ENCODE peak calls at places on chromosomes 6 and 20, in seven cellular contexts. One of them, this sample, is unnamed.

GRCh38 chr20:59765599-59766177 is 161.3 kb downstream of the PHACTR3 start:
- DNase-seq in sigmoid colon: no peak
- DNase-seq in omental fat pad: no peak
- DNase-seq in transverse colon: no peak
- DNase-seq in MM.1S: peak; percentile 47
- DNase-seq in A673: peak; percentile 24
- DNase-seq in keratinocyte: no peak
- DNase-seq in this sample: no peak

GRCh38 chr6:39083111-39083702 is 31.8 kb downstream of the SAYSD1 start:
- DNase-seq in sigmoid colon: no peak
- DNase-seq in omental fat pad: no peak
- DNase-seq in transverse colon: no peak
- DNase-seq in MM.1S: no peak
- DNase-seq in A673: no peak
- DNase-seq in keratinocyte: no peak
- DNase-seq in this sample: peak; percentile 13

GRCh38 chr6:134005824-134006223 is 46.6 kb downstream of the SLC2A12 start:
- DNase-seq in sigmoid colon: no peak
- DNase-seq in omental fat pad: no peak
- DNase-seq in transverse colon: no peak
- DNase-seq in MM.1S: no peak
- DNase-seq in A673: no peak
- DNase-seq in keratinocyte: no peak
- DNase-seq in this sample: no peak

GRCh38 chr6:25769983-25770382 is 15.4 kb downstream of the SLC17A4 start:
- DNase-seq in sigmoid colon: no peak
- DNase-seq in omental fat pad: no peak
- DNase-seq in transverse colon: no peak
- DNase-seq in MM.1S: no peak
- DNase-seq in A673: no peak
- DNase-seq in keratinocyte: no peak
- DNase-seq in this sample: no peak

GRCh38 chr6:78605909-78606446 is 261.4 kb upstream of the IRAK1BP1 start:
- DNase-seq in sigmoid colon: no peak
- DNase-seq in omental fat pad: no peak
- DNase-seq in transverse colon: no peak
- DNase-seq in MM.1S: no peak
- DNase-seq in A673: no peak
- DNase-seq in keratinocyte: no peak
- DNase-seq in this sample: no peak

GRCh38 chr6:122372647-122373046 is 26.8 kb upstream of the HSF2 start:
- DNase-seq in sigmoid colon: no peak
- DNase-seq in omental fat pad: no peak
- DNase-seq in transverse colon: no peak
- DNase-seq in MM.1S: no peak
- DNase-seq in A673: peak; percentile 52
- DNase-seq in keratinocyte: no peak
- DNase-seq in this sample: no peak

GRCh38 chr20:2323051-2323450 is 27.2 kb downstream of the TGM3 start:
- DNase-seq in sigmoid colon: no peak
- DNase-seq in omental fat pad: no peak
- DNase-seq in transverse colon: no peak
- DNase-seq in MM.1S: no peak
- DNase-seq in A673: no peak
- DNase-seq in keratinocyte: no peak
- DNase-seq in this sample: no peak

GRCh38 chr20:32707691-32708581 is 34.2 kb upstream of the C20orf203 start:
- DNase-seq in sigmoid colon: no peak
- DNase-seq in omental fat pad: no peak
- DNase-seq in transverse colon: no peak
- DNase-seq in MM.1S: no peak
- DNase-seq in A673: no peak
- DNase-seq in keratinocyte: no peak
- DNase-seq in this sample: no peak

GRCh38 chr6:55397986-55398385 is 70.7 kb downstream of the GFRAL start:
- DNase-seq in sigmoid colon: no peak
- DNase-seq in omental fat pad: no peak
- DNase-seq in transverse colon: no peak
- DNase-seq in MM.1S: no peak
- DNase-seq in A673: no peak
- DNase-seq in keratinocyte: no peak
- DNase-seq in this sample: no peak

GRCh38 chr20:584375-585301 is 25.5 kb downstream of the TCF15 start:
- DNase-seq in sigmoid colon: peak; percentile 19
- DNase-seq in omental fat pad: no peak
- DNase-seq in transverse colon: no peak
- DNase-seq in MM.1S: peak; percentile 37
- DNase-seq in A673: no peak
- DNase-seq in keratinocyte: no peak
- DNase-seq in this sample: no peak

GRCh38 chr6:163782436-163783003 is 368.0 kb downstream of the QKI start:
- DNase-seq in sigmoid colon: no peak
- DNase-seq in omental fat pad: no peak
- DNase-seq in transverse colon: no peak
- DNase-seq in MM.1S: no peak
- DNase-seq in A673: no peak
- DNase-seq in keratinocyte: no peak
- DNase-seq in this sample: no peak

GRCh38 chr6:90326404-90327057 is 29.9 kb upstream of the BACH2 start:
- DNase-seq in sigmoid colon: no peak
- DNase-seq in omental fat pad: no peak
- DNase-seq in transverse colon: no peak
- DNase-seq in MM.1S: no peak
- DNase-seq in A673: no peak
- DNase-seq in keratinocyte: no peak
- DNase-seq in this sample: no peak

GRCh38 chr20:61257596-61257995 is 5.5 kb downstream of the CDH4 start:
- DNase-seq in sigmoid colon: no peak
- DNase-seq in omental fat pad: no peak
- DNase-seq in transverse colon: no peak
- DNase-seq in MM.1S: no peak
- DNase-seq in A673: no peak
- DNase-seq in keratinocyte: no peak
- DNase-seq in this sample: no peak

GRCh38 chr6:28648878-28649375 is 123.2 kb downstream of the GPX5 start:
- DNase-seq in sigmoid colon: no peak
- DNase-seq in omental fat pad: no peak
- DNase-seq in transverse colon: no peak
- DNase-seq in MM.1S: no peak
- DNase-seq in A673: peak; percentile 47
- DNase-seq in keratinocyte: no peak
- DNase-seq in this sample: no peak

GRCh38 chr6:48915591-48915990 is 547.5 kb downstream of the MMUT start:
- DNase-seq in sigmoid colon: no peak
- DNase-seq in omental fat pad: no peak
- DNase-seq in transverse colon: no peak
- DNase-seq in MM.1S: no peak
- DNase-seq in A673: no peak
- DNase-seq in keratinocyte: no peak
- DNase-seq in this sample: no peak

GRCh38 chr6:16688984-16689636 is 72.2 kb downstream of the ATXN1 start:
- DNase-seq in sigmoid colon: no peak
- DNase-seq in omental fat pad: no peak
- DNase-seq in transverse colon: no peak
- DNase-seq in MM.1S: no peak
- DNase-seq in A673: no peak
- DNase-seq in keratinocyte: no peak
- DNase-seq in this sample: no peak

GRCh38 chr6:12608016-12608860 is 108.3 kb upstream of the PHACTR1 start:
- DNase-seq in sigmoid colon: no peak
- DNase-seq in omental fat pad: no peak
- DNase-seq in transverse colon: no peak
- DNase-seq in MM.1S: peak; percentile 76
- DNase-seq in A673: peak; percentile 24
- DNase-seq in keratinocyte: peak; percentile 26
- DNase-seq in this sample: no peak

GRCh38 chr6:47655719-47656595 is 42.4 kb upstream of the ADGRF4 start:
- DNase-seq in sigmoid colon: no peak
- DNase-seq in omental fat pad: no peak
- DNase-seq in transverse colon: peak; percentile 50
- DNase-seq in MM.1S: no peak
- DNase-seq in A673: peak; percentile 63
- DNase-seq in keratinocyte: peak; percentile 75
- DNase-seq in this sample: no peak

GRCh38 chr6:63572733-63573139 is 456 bp downstream of the LOC128125822 start:
- DNase-seq in sigmoid colon: no peak
- DNase-seq in omental fat pad: no peak
- DNase-seq in transverse colon: no peak
- DNase-seq in MM.1S: no peak
- DNase-seq in A673: no peak
- DNase-seq in keratinocyte: no peak
- DNase-seq in this sample: no peak

GRCh38 chr6:63573899-63574553 is 1.7 kb downstream of the LOC128125822 start:
- DNase-seq in sigmoid colon: no peak
- DNase-seq in omental fat pad: no peak
- DNase-seq in transverse colon: peak; percentile 57
- DNase-seq in MM.1S: peak; percentile 59
- DNase-seq in A673: peak; percentile 85
- DNase-seq in keratinocyte: no peak
- DNase-seq in this sample: no peak

GRCh38 chr6:63576147-63576772 is 4.0 kb downstream of the LOC128125822 start:
- DNase-seq in sigmoid colon: no peak
- DNase-seq in omental fat pad: no peak
- DNase-seq in transverse colon: no peak
- DNase-seq in MM.1S: no peak
- DNase-seq in A673: no peak
- DNase-seq in keratinocyte: no peak
- DNase-seq in this sample: no peak

GRCh38 chr6:63573140-63573898 is 1.0 kb downstream of the LOC128125822 start:
- DNase-seq in sigmoid colon: peak; percentile 88
- DNase-seq in omental fat pad: peak; percentile 52
- DNase-seq in transverse colon: peak; percentile 93
- DNase-seq in MM.1S: peak; percentile 86
- DNase-seq in A673: peak; percentile 72
- DNase-seq in keratinocyte: no peak
- DNase-seq in this sample: peak; percentile 70

GRCh38 chr6:63574554-63574900 is 2.2 kb downstream of the LOC128125822 start:
- DNase-seq in sigmoid colon: no peak
- DNase-seq in omental fat pad: no peak
- DNase-seq in transverse colon: no peak
- DNase-seq in MM.1S: no peak
- DNase-seq in A673: no peak
- DNase-seq in keratinocyte: no peak
- DNase-seq in this sample: no peak
- TF ChIP-seq CTCF in sigmoid colon: no peak
- TF ChIP-seq CTCF in omental fat pad: no peak
- TF ChIP-seq CTCF in transverse colon: no peak
- TF ChIP-seq CTCF in MM.1S: no peak
- TF ChIP-seq CTCF in A673: no peak
- TF ChIP-seq CTCF in keratinocyte: no peak
- TF ChIP-seq CTCF in this sample: no peak

GRCh38 chr6:6624269-6624668 is 35.7 kb downstream of the LY86 start:
- DNase-seq in sigmoid colon: no peak
- DNase-seq in omental fat pad: no peak
- DNase-seq in transverse colon: no peak
- DNase-seq in MM.1S: no peak
- DNase-seq in A673: no peak
- DNase-seq in keratinocyte: no peak
- DNase-seq in this sample: no peak
- TF ChIP-seq CTCF in sigmoid colon: no peak
- TF ChIP-seq CTCF in omental fat pad: no peak
- TF ChIP-seq CTCF in transverse colon: no peak
- TF ChIP-seq CTCF in MM.1S: no peak
- TF ChIP-seq CTCF in A673: no peak
- TF ChIP-seq CTCF in keratinocyte: no peak
- TF ChIP-seq CTCF in this sample: no peak

DNA sequence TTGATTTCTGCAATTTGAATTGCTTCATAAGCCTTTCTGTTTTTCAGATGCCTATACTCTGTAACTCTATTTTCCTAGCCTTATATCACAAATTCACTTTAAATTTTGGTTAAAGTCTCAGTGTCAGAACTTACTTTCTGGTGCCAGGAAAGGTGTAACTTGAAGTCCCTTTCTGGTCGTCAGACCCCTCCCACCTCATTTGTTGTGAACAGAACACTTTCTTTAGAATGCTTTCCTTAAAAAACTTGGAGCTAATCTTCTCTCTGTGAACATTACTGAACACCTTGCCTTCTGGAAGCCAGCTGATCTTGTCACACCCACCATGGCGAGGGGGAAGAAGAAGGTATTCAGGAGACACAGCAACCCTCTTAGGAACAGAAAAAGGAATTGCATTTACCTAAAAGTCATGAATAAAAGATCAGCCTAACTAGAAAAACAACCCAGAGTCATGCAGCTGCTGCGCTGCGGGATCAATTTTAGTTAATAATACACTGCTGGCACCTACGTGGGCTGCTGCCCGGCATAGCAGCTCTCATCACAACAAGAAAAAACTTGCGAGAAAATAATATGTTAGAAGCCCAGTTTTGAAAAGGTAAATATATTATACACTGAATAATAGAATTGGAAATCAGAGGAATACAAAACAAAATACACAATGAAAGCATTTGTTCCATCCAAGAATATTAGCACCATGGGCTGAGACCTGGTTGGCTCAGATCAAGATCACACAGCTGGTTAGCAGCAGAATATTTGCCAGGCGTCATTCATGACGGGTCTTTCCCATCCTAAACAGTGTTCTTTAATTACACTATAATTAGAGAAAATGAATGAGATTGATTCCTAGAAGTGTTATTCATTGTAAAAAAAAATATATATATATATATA is 5.7 kb upstream of the FAM217A start:
- DNase-seq in sigmoid colon: no peak
- DNase-seq in omental fat pad: no peak
- DNase-seq in transverse colon: no peak
- DNase-seq in MM.1S: no peak
- DNase-seq in A673: no peak
- DNase-seq in keratinocyte: no peak
- DNase-seq in this sample: no peak
- TF ChIP-seq CTCF in sigmoid colon: no peak
- TF ChIP-seq CTCF in omental fat pad: no peak
- TF ChIP-seq CTCF in transverse colon: no peak
- TF ChIP-seq CTCF in MM.1S: no peak
- TF ChIP-seq CTCF in A673: no peak
- TF ChIP-seq CTCF in keratinocyte: no peak
- TF ChIP-seq CTCF in this sample: no peak

GRCh38 chr6:129748901-129749748 is 39.1 kb upstream of the ARHGAP18 start:
- DNase-seq in sigmoid colon: no peak
- DNase-seq in omental fat pad: no peak
- DNase-seq in transverse colon: no peak
- DNase-seq in MM.1S: peak; percentile 53
- DNase-seq in A673: peak; percentile 49
- DNase-seq in keratinocyte: peak; percentile 73
- DNase-seq in this sample: no peak

GRCh38 chr6:129747588-129748112 is 37.7 kb upstream of the ARHGAP18 start:
- DNase-seq in sigmoid colon: no peak
- DNase-seq in omental fat pad: no peak
- DNase-seq in transverse colon: no peak
- DNase-seq in MM.1S: no peak
- DNase-seq in A673: no peak
- DNase-seq in keratinocyte: no peak
- DNase-seq in this sample: no peak

GRCh38 chr6:129749749-129750120 is 39.8 kb upstream of the ARHGAP18 start:
- DNase-seq in sigmoid colon: no peak
- DNase-seq in omental fat pad: no peak
- DNase-seq in transverse colon: no peak
- DNase-seq in MM.1S: peak; percentile 52
- DNase-seq in A673: peak; percentile 77
- DNase-seq in keratinocyte: peak; percentile 46
- DNase-seq in this sample: no peak

GRCh38 chr6:129750390-129750789 is 40.4 kb upstream of the ARHGAP18 start:
- DNase-seq in sigmoid colon: no peak
- DNase-seq in omental fat pad: no peak
- DNase-seq in transverse colon: no peak
- DNase-seq in MM.1S: no peak
- DNase-seq in A673: peak; percentile 55
- DNase-seq in keratinocyte: no peak
- DNase-seq in this sample: no peak

GRCh38 chr6:129748212-129748900 is 38.4 kb upstream of the ARHGAP18 start:
- DNase-seq in sigmoid colon: no peak
- DNase-seq in omental fat pad: no peak
- DNase-seq in transverse colon: peak; percentile 50
- DNase-seq in MM.1S: peak; percentile 90
- DNase-seq in A673: peak; percentile 68
- DNase-seq in keratinocyte: peak; percentile 58
- DNase-seq in this sample: peak; percentile 24
- TF ChIP-seq CTCF in sigmoid colon: no peak
- TF ChIP-seq CTCF in omental fat pad: no peak
- TF ChIP-seq CTCF in transverse colon: no peak
- TF ChIP-seq CTCF in MM.1S: peak; percentile 28
- TF ChIP-seq CTCF in A673: no peak
- TF ChIP-seq CTCF in keratinocyte: peak; percentile 67
- TF ChIP-seq CTCF in this sample: no peak